ENCODE peak calls at places on chromosomes 1 and 21, in nine cellular contexts. One of them, this sample, is unnamed.

GRCh38 chr1:16072616-16073484 is 601 bp downstream of the FAM131C start:
- DNase-seq in neural crest cell: no peak
- DNase-seq in mesothelial cell of epicardium: no peak
- DNase-seq in left lung: no peak
- DNase-seq in RWPE2: no peak
- DNase-seq in OCI-LY7: no peak
- DNase-seq in endothelial cell: peak; percentile 42
- DNase-seq in A549: no peak
- DNase-seq in Calu3: no peak
- DNase-seq in this sample: no peak

GRCh38 chr1:178046856-178047255 is 47.0 kb upstream of the RASAL2 start:
- DNase-seq in neural crest cell: no peak
- DNase-seq in mesothelial cell of epicardium: no peak
- DNase-seq in left lung: no peak
- DNase-seq in RWPE2: no peak
- DNase-seq in OCI-LY7: no peak
- DNase-seq in endothelial cell: no peak
- DNase-seq in A549: peak; percentile 30
- DNase-seq in Calu3: no peak
- DNase-seq in this sample: no peak

GRCh38 chr1:198838022-198838342 is 199.1 kb downstream of the PTPRC start:
- DNase-seq in neural crest cell: no peak
- DNase-seq in mesothelial cell of epicardium: no peak
- DNase-seq in left lung: no peak
- DNase-seq in RWPE2: no peak
- DNase-seq in OCI-LY7: no peak
- DNase-seq in endothelial cell: no peak
- DNase-seq in A549: no peak
- DNase-seq in Calu3: no peak
- DNase-seq in this sample: no peak

GRCh38 chr21:45540601-45540970 is 1.7 kb downstream of the SLC19A1 start:
- DNase-seq in neural crest cell: no peak
- DNase-seq in mesothelial cell of epicardium: peak; percentile 22
- DNase-seq in left lung: peak; percentile 25
- DNase-seq in RWPE2: peak; percentile 44
- DNase-seq in OCI-LY7: no peak
- DNase-seq in endothelial cell: peak; percentile 3
- DNase-seq in A549: no peak
- DNase-seq in Calu3: no peak
- DNase-seq in this sample: peak; percentile 16

GRCh38 chr1:31725777-31726535 is 22.1 kb upstream of the COL16A1 start:
- DNase-seq in neural crest cell: no peak
- DNase-seq in mesothelial cell of epicardium: no peak
- DNase-seq in left lung: peak; percentile 71
- DNase-seq in RWPE2: no peak
- DNase-seq in OCI-LY7: peak; percentile 38
- DNase-seq in endothelial cell: no peak
- DNase-seq in A549: no peak
- DNase-seq in Calu3: no peak
- DNase-seq in this sample: no peak

GRCh38 chr1:43331688-43332087 is 5.9 kb upstream of the MPL start:
- DNase-seq in neural crest cell: no peak
- DNase-seq in mesothelial cell of epicardium: no peak
- DNase-seq in left lung: no peak
- DNase-seq in RWPE2: no peak
- DNase-seq in OCI-LY7: no peak
- DNase-seq in endothelial cell: no peak
- DNase-seq in A549: no peak
- DNase-seq in Calu3: no peak
- DNase-seq in this sample: no peak

GRCh38 chr1:93702102-93702827 is 20.6 kb upstream of the BCAR3 start:
- DNase-seq in neural crest cell: no peak
- DNase-seq in mesothelial cell of epicardium: no peak
- DNase-seq in left lung: no peak
- DNase-seq in RWPE2: no peak
- DNase-seq in OCI-LY7: no peak
- DNase-seq in endothelial cell: no peak
- DNase-seq in A549: no peak
- DNase-seq in Calu3: peak; percentile 24
- DNase-seq in this sample: no peak

GRCh38 chr1:234628099-234628498 is 18.1 kb upstream of the IRF2BP2 start:
- DNase-seq in neural crest cell: no peak
- DNase-seq in mesothelial cell of epicardium: no peak
- DNase-seq in left lung: no peak
- DNase-seq in RWPE2: peak; percentile 83
- DNase-seq in OCI-LY7: no peak
- DNase-seq in endothelial cell: no peak
- DNase-seq in A549: peak; percentile 77
- DNase-seq in Calu3: peak; percentile 68
- DNase-seq in this sample: no peak

GRCh38 chr1:67463298-67463960 is 33.2 kb upstream of the SERBP1 start:
- DNase-seq in neural crest cell: no peak
- DNase-seq in mesothelial cell of epicardium: no peak
- DNase-seq in left lung: no peak
- DNase-seq in RWPE2: no peak
- DNase-seq in OCI-LY7: no peak
- DNase-seq in endothelial cell: no peak
- DNase-seq in A549: no peak
- DNase-seq in Calu3: no peak
- DNase-seq in this sample: no peak

GRCh38 chr1:42923367-42924248 is 35.1 kb downstream of the SLC2A1 start:
- DNase-seq in neural crest cell: no peak
- DNase-seq in mesothelial cell of epicardium: no peak
- DNase-seq in left lung: no peak
- DNase-seq in RWPE2: no peak
- DNase-seq in OCI-LY7: no peak
- DNase-seq in endothelial cell: no peak
- DNase-seq in A549: no peak
- DNase-seq in Calu3: no peak
- DNase-seq in this sample: no peak

GRCh38 chr1:220281159-220281574 is 8.9 kb upstream of the RAB3GAP2 start:
- DNase-seq in neural crest cell: no peak
- DNase-seq in mesothelial cell of epicardium: no peak
- DNase-seq in left lung: no peak
- DNase-seq in RWPE2: no peak
- DNase-seq in OCI-LY7: no peak
- DNase-seq in endothelial cell: no peak
- DNase-seq in A549: peak; percentile 26
- DNase-seq in Calu3: peak; percentile 8
- DNase-seq in this sample: no peak

GRCh38 chr1:75423136-75423535 is 187.8 kb downstream of the SLC44A5 start:
- DNase-seq in neural crest cell: no peak
- DNase-seq in mesothelial cell of epicardium: no peak
- DNase-seq in left lung: no peak
- DNase-seq in RWPE2: no peak
- DNase-seq in OCI-LY7: no peak
- DNase-seq in endothelial cell: no peak
- DNase-seq in A549: no peak
- DNase-seq in Calu3: no peak
- DNase-seq in this sample: no peak

GRCh38 chr1:229117664-229118300 is 153.1 kb upstream of the RAB4A start:
- DNase-seq in neural crest cell: no peak
- DNase-seq in mesothelial cell of epicardium: no peak
- DNase-seq in left lung: peak; percentile 88
- DNase-seq in RWPE2: no peak
- DNase-seq in OCI-LY7: no peak
- DNase-seq in endothelial cell: no peak
- DNase-seq in A549: peak; percentile 47
- DNase-seq in Calu3: peak; percentile 76
- DNase-seq in this sample: no peak

GRCh38 chr1:160168609-160169369 is 17.4 kb downstream of the ATP1A4 start:
- DNase-seq in neural crest cell: no peak
- DNase-seq in mesothelial cell of epicardium: no peak
- DNase-seq in left lung: no peak
- DNase-seq in RWPE2: no peak
- DNase-seq in OCI-LY7: no peak
- DNase-seq in endothelial cell: no peak
- DNase-seq in A549: no peak
- DNase-seq in Calu3: no peak
- DNase-seq in this sample: no peak

GRCh38 chr1:160168016-160168415 is 16.6 kb downstream of the ATP1A4 start:
- DNase-seq in neural crest cell: no peak
- DNase-seq in mesothelial cell of epicardium: no peak
- DNase-seq in left lung: no peak
- DNase-seq in RWPE2: no peak
- DNase-seq in OCI-LY7: no peak
- DNase-seq in endothelial cell: no peak
- DNase-seq in A549: no peak
- DNase-seq in Calu3: no peak
- DNase-seq in this sample: no peak

GRCh38 chr1:160166459-160166858 is 15.1 kb downstream of the ATP1A4 start:
- DNase-seq in neural crest cell: no peak
- DNase-seq in mesothelial cell of epicardium: no peak
- DNase-seq in left lung: no peak
- DNase-seq in RWPE2: no peak
- DNase-seq in OCI-LY7: no peak
- DNase-seq in endothelial cell: no peak
- DNase-seq in A549: no peak
- DNase-seq in Calu3: no peak
- DNase-seq in this sample: no peak

GRCh38 chr1:160167056-160167455 is 15.7 kb downstream of the ATP1A4 start:
- DNase-seq in neural crest cell: no peak
- DNase-seq in mesothelial cell of epicardium: no peak
- DNase-seq in left lung: no peak
- DNase-seq in RWPE2: no peak
- DNase-seq in OCI-LY7: no peak
- DNase-seq in endothelial cell: no peak
- DNase-seq in A549: no peak
- DNase-seq in Calu3: no peak
- DNase-seq in this sample: no peak

GRCh38 chr1:160167580-160167979 is 16.2 kb downstream of the ATP1A4 start:
- DNase-seq in neural crest cell: no peak
- DNase-seq in mesothelial cell of epicardium: no peak
- DNase-seq in left lung: no peak
- DNase-seq in RWPE2: no peak
- DNase-seq in OCI-LY7: no peak
- DNase-seq in endothelial cell: no peak
- DNase-seq in A549: no peak
- DNase-seq in Calu3: no peak
- DNase-seq in this sample: no peak
- TF ChIP-seq CTCF in neural crest cell: no peak
- TF ChIP-seq CTCF in mesothelial cell of epicardium: no peak
- TF ChIP-seq CTCF in left lung: no peak
- TF ChIP-seq CTCF in RWPE2: no peak
- TF ChIP-seq CTCF in OCI-LY7: peak; percentile 46
- TF ChIP-seq CTCF in endothelial cell: no peak
- TF ChIP-seq CTCF in A549: no peak
- TF ChIP-seq CTCF in Calu3: no peak
- TF ChIP-seq CTCF in this sample: no peak

GRCh38 chr1:203508463-203508862 is 14.5 kb downstream of the OPTC start:
- DNase-seq in neural crest cell: peak; percentile 31
- DNase-seq in mesothelial cell of epicardium: no peak
- DNase-seq in left lung: no peak
- DNase-seq in RWPE2: no peak
- DNase-seq in OCI-LY7: no peak
- DNase-seq in endothelial cell: no peak
- DNase-seq in A549: no peak
- DNase-seq in Calu3: no peak
- DNase-seq in this sample: no peak
- TF ChIP-seq CTCF in neural crest cell: no peak
- TF ChIP-seq CTCF in mesothelial cell of epicardium: no peak
- TF ChIP-seq CTCF in left lung: no peak
- TF ChIP-seq CTCF in RWPE2: no peak
- TF ChIP-seq CTCF in OCI-LY7: no peak
- TF ChIP-seq CTCF in endothelial cell: no peak
- TF ChIP-seq CTCF in A549: no peak
- TF ChIP-seq CTCF in Calu3: no peak
- TF ChIP-seq CTCF in this sample: no peak

GRCh38 chr1:100463809-100464424 is 74.0 kb upstream of the GPR88 start:
- DNase-seq in neural crest cell: peak; percentile 30
- DNase-seq in mesothelial cell of epicardium: peak; percentile 45
- DNase-seq in left lung: peak; percentile 81
- DNase-seq in RWPE2: no peak
- DNase-seq in OCI-LY7: peak; percentile 74
- DNase-seq in endothelial cell: peak; percentile 43
- DNase-seq in A549: peak; percentile 49
- DNase-seq in Calu3: peak; percentile 24
- DNase-seq in this sample: no peak
- TF ChIP-seq CTCF in neural crest cell: peak; percentile 76
- TF ChIP-seq CTCF in mesothelial cell of epicardium: peak; percentile 61
- TF ChIP-seq CTCF in left lung: peak; percentile 78
- TF ChIP-seq CTCF in RWPE2: peak; percentile 75
- TF ChIP-seq CTCF in OCI-LY7: peak; percentile 91
- TF ChIP-seq CTCF in endothelial cell: peak; percentile 73
- TF ChIP-seq CTCF in A549: peak; percentile 61
- TF ChIP-seq CTCF in Calu3: peak; percentile 20
- TF ChIP-seq CTCF in this sample: peak; percentile 14

DNA sequence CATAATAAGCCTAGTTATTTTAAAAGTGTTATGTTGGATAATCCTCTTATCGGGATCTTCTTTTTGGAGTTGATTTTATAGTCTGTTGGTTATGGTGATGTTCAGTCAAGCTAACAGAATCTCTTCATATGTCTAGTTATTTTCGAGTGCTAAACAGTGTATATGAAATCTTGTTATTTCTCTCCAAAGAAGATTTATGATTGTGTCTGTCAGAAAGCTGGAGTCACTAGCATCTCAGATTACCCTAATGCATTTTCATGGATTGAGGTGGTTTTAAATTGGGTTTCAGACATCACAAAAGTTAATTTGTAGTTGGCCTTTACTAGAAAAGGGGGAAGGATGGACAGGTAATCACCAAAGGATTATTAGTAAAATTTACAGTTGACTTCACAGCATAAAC is 13.3 kb downstream of the MAEL start:
- DNase-seq in neural crest cell: no peak
- DNase-seq in mesothelial cell of epicardium: no peak
- DNase-seq in left lung: no peak
- DNase-seq in RWPE2: no peak
- DNase-seq in OCI-LY7: no peak
- DNase-seq in endothelial cell: no peak
- DNase-seq in A549: no peak
- DNase-seq in Calu3: no peak
- DNase-seq in this sample: no peak
- TF ChIP-seq CTCF in neural crest cell: no peak
- TF ChIP-seq CTCF in mesothelial cell of epicardium: no peak
- TF ChIP-seq CTCF in left lung: no peak
- TF ChIP-seq CTCF in RWPE2: no peak
- TF ChIP-seq CTCF in OCI-LY7: no peak
- TF ChIP-seq CTCF in endothelial cell: no peak
- TF ChIP-seq CTCF in A549: no peak
- TF ChIP-seq CTCF in Calu3: no peak
- TF ChIP-seq CTCF in this sample: no peak